ENCODE peak calls at places on chromosomes 5 and 9, in eight cellular contexts. One of them, this sample, is unnamed. For H3K27me3 and H3K4me1, the result is how much of the 10 kb centered on the place peaks cover.

GRCh38 chr5:116947691-116948528 is 373.3 kb upstream of the SEMA6A start:
- DNase-seq in ovary: peak
- DNase-seq in suprapubic skin: no peak
- DNase-seq in gastrocnemius medialis: no peak
- DNase-seq in heart right ventricle: peak
- DNase-seq in lung: peak
- DNase-seq in PC-3: peak
- DNase-seq in BE2C: peak
- DNase-seq in this sample: peak

GRCh38 chr5:143471041-143471509 is 67.6 kb upstream of the NR3C1 start:
- DNase-seq in ovary: no peak
- DNase-seq in suprapubic skin: no peak
- DNase-seq in gastrocnemius medialis: no peak
- DNase-seq in heart right ventricle: no peak
- DNase-seq in lung: no peak
- DNase-seq in PC-3: peak
- DNase-seq in BE2C: no peak
- DNase-seq in this sample: no peak

GRCh38 chr5:80976985-80977384 is 16.8 kb downstream of the RASGRF2 start:
- DNase-seq in ovary: no peak
- DNase-seq in suprapubic skin: no peak
- DNase-seq in gastrocnemius medialis: no peak
- DNase-seq in heart right ventricle: no peak
- DNase-seq in lung: no peak
- DNase-seq in PC-3: peak
- DNase-seq in BE2C: no peak
- DNase-seq in this sample: no peak

GRCh38 chr9:1261879-1262278 is 211.7 kb downstream of the DMRT2 start:
- DNase-seq in ovary: no peak
- DNase-seq in suprapubic skin: no peak
- DNase-seq in gastrocnemius medialis: no peak
- DNase-seq in heart right ventricle: no peak
- DNase-seq in lung: no peak
- DNase-seq in PC-3: no peak
- DNase-seq in BE2C: no peak
- DNase-seq in this sample: no peak

GRCh38 chr9:12719431-12719830 is 26.2 kb downstream of the TYRP1 start:
- DNase-seq in ovary: no peak
- DNase-seq in suprapubic skin: no peak
- DNase-seq in gastrocnemius medialis: no peak
- DNase-seq in heart right ventricle: no peak
- DNase-seq in lung: no peak
- DNase-seq in PC-3: peak
- DNase-seq in BE2C: no peak
- DNase-seq in this sample: no peak

GRCh38 chr5:176596689-176597416 is 13.1 kb downstream of the GPRIN1 start:
- DNase-seq in ovary: peak
- DNase-seq in suprapubic skin: no peak
- DNase-seq in gastrocnemius medialis: no peak
- DNase-seq in heart right ventricle: peak
- DNase-seq in lung: no peak
- DNase-seq in PC-3: no peak
- DNase-seq in BE2C: no peak
- DNase-seq in this sample: peak

GRCh38 chr5:96565843-96566242 is 96.3 kb upstream of the CAST start:
- DNase-seq in ovary: no peak
- DNase-seq in suprapubic skin: no peak
- DNase-seq in gastrocnemius medialis: no peak
- DNase-seq in heart right ventricle: no peak
- DNase-seq in lung: no peak
- DNase-seq in PC-3: peak
- DNase-seq in BE2C: no peak
- DNase-seq in this sample: no peak

GRCh38 chr9:33956544-33956943 is 92.1 kb downstream of the UBAP2 start:
- DNase-seq in ovary: no peak
- DNase-seq in suprapubic skin: no peak
- DNase-seq in gastrocnemius medialis: no peak
- DNase-seq in heart right ventricle: no peak
- DNase-seq in lung: no peak
- DNase-seq in PC-3: no peak
- DNase-seq in BE2C: no peak
- DNase-seq in this sample: no peak

GRCh38 chr9:20593131-20593530 is 29.2 kb downstream of the MLLT3 start:
- DNase-seq in ovary: no peak
- DNase-seq in suprapubic skin: no peak
- DNase-seq in gastrocnemius medialis: no peak
- DNase-seq in heart right ventricle: no peak
- DNase-seq in lung: no peak
- DNase-seq in PC-3: no peak
- DNase-seq in BE2C: no peak
- DNase-seq in this sample: no peak

GRCh38 chr5:57902035-57902434 is 419.4 kb upstream of the ACTBL2 start:
- DNase-seq in ovary: no peak
- DNase-seq in suprapubic skin: no peak
- DNase-seq in gastrocnemius medialis: no peak
- DNase-seq in heart right ventricle: no peak
- DNase-seq in lung: no peak
- DNase-seq in PC-3: peak
- DNase-seq in BE2C: no peak
- DNase-seq in this sample: no peak

GRCh38 chr5:140349244-140349643 is 2.8 kb upstream of the HBEGF start:
- DNase-seq in ovary: no peak
- DNase-seq in suprapubic skin: no peak
- DNase-seq in gastrocnemius medialis: no peak
- DNase-seq in heart right ventricle: no peak
- DNase-seq in lung: no peak
- DNase-seq in PC-3: peak
- DNase-seq in BE2C: no peak
- DNase-seq in this sample: no peak

GRCh38 chr9:14902561-14902960 is 7.7 kb downstream of the FREM1 start:
- DNase-seq in ovary: no peak
- DNase-seq in suprapubic skin: no peak
- DNase-seq in gastrocnemius medialis: no peak
- DNase-seq in heart right ventricle: no peak
- DNase-seq in lung: no peak
- DNase-seq in PC-3: no peak
- DNase-seq in BE2C: no peak
- DNase-seq in this sample: no peak

GRCh38 chr9:32644698-32645097 is 9.2 kb upstream of the TAF1L start:
- DNase-seq in ovary: no peak
- DNase-seq in suprapubic skin: no peak
- DNase-seq in gastrocnemius medialis: no peak
- DNase-seq in heart right ventricle: no peak
- DNase-seq in lung: no peak
- DNase-seq in PC-3: peak
- DNase-seq in BE2C: no peak
- DNase-seq in this sample: no peak

GRCh38 chr5:154174091-154174490 is 16.4 kb upstream of the GALNT10 start:
- DNase-seq in ovary: no peak
- DNase-seq in suprapubic skin: no peak
- DNase-seq in gastrocnemius medialis: no peak
- DNase-seq in heart right ventricle: no peak
- DNase-seq in lung: no peak
- DNase-seq in PC-3: no peak
- DNase-seq in BE2C: no peak
- DNase-seq in this sample: no peak

GRCh38 chr9:134768332-134769083 is 112.1 kb upstream of the FCN2 start:
- DNase-seq in ovary: no peak
- DNase-seq in suprapubic skin: no peak
- DNase-seq in gastrocnemius medialis: no peak
- DNase-seq in heart right ventricle: peak
- DNase-seq in lung: no peak
- DNase-seq in PC-3: no peak
- DNase-seq in BE2C: no peak
- DNase-seq in this sample: no peak

GRCh38 chr5:167452186-167452585 is 839.3 kb upstream of the WWC1 start:
- DNase-seq in ovary: no peak
- DNase-seq in suprapubic skin: no peak
- DNase-seq in gastrocnemius medialis: no peak
- DNase-seq in heart right ventricle: no peak
- DNase-seq in lung: no peak
- DNase-seq in PC-3: no peak
- DNase-seq in BE2C: no peak
- DNase-seq in this sample: no peak

GRCh38 chr5:53554444-53554843 is 6.0 kb upstream of the NDUFS4 start:
- DNase-seq in ovary: no peak
- DNase-seq in suprapubic skin: no peak
- DNase-seq in gastrocnemius medialis: no peak
- DNase-seq in heart right ventricle: no peak
- DNase-seq in lung: no peak
- DNase-seq in PC-3: no peak
- DNase-seq in BE2C: no peak
- DNase-seq in this sample: no peak

GRCh38 chr5:74233571-74233970 is 407.0 kb downstream of the ENC1 start:
- DNase-seq in ovary: no peak
- DNase-seq in suprapubic skin: no peak
- DNase-seq in gastrocnemius medialis: no peak
- DNase-seq in heart right ventricle: no peak
- DNase-seq in lung: no peak
- DNase-seq in PC-3: peak
- DNase-seq in BE2C: no peak
- DNase-seq in this sample: no peak

GRCh38 chr9:113999256-114000062 is 78.6 kb downstream of the AMBP start:
- DNase-seq in ovary: no peak
- DNase-seq in suprapubic skin: peak
- DNase-seq in gastrocnemius medialis: no peak
- DNase-seq in heart right ventricle: no peak
- DNase-seq in lung: no peak
- DNase-seq in PC-3: no peak
- DNase-seq in BE2C: no peak
- DNase-seq in this sample: peak

GRCh38 chr5:114790403-114790792 is 379.3 kb downstream of the TRIM36 start:
- DNase-seq in ovary: no peak
- DNase-seq in suprapubic skin: no peak
- DNase-seq in gastrocnemius medialis: no peak
- DNase-seq in heart right ventricle: no peak
- DNase-seq in lung: no peak
- DNase-seq in PC-3: no peak
- DNase-seq in BE2C: no peak
- DNase-seq in this sample: no peak

GRCh38 chr5:114789773-114790402 is 379.8 kb downstream of the TRIM36 start:
- DNase-seq in ovary: no peak
- DNase-seq in suprapubic skin: no peak
- DNase-seq in gastrocnemius medialis: no peak
- DNase-seq in heart right ventricle: no peak
- DNase-seq in lung: no peak
- DNase-seq in PC-3: peak
- DNase-seq in BE2C: no peak
- DNase-seq in this sample: no peak
- TF ChIP-seq CTCF in ovary: no peak
- TF ChIP-seq CTCF in suprapubic skin: peak
- TF ChIP-seq CTCF in gastrocnemius medialis: peak
- TF ChIP-seq CTCF in heart right ventricle: peak
- TF ChIP-seq CTCF in lung: no peak
- TF ChIP-seq CTCF in PC-3: peak
- TF ChIP-seq CTCF in BE2C: peak
- TF ChIP-seq CTCF in this sample: peak

DNA sequence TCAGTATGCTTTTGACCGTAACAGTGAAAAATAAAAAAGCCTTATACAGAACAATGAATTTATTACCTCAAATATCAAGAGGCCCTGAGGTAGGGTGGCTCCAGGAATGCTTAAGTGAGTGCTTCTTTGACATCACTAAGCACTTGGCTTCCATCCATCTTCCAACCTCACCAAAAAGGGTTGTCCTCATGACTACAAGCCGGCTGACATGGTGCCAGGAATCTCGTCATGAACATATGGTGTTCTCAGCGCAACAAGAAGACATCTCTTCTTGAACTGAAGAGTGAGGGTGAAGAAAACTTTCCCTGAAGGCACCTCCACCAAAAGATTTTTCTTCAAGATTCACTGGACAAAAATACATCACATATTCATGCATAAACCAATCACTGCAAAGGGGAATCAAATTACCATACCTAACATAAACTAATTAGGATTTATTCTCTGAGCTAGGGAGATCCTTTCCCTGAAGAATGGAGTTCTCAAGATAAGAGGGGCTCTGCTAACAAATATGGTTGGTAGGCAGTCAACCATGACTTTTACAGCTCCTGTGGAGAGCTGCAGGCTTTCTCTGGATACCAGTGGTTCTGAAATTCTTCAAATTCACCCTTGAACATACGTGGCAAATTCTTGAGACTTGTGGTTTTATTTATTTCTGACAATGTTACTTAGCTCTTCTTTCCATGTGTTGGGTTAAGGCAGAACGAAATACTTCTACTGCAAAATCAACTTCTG is 49.5 kb downstream of the AGXT2 start:
- DNase-seq in ovary: no peak
- DNase-seq in suprapubic skin: no peak
- DNase-seq in gastrocnemius medialis: no peak
- DNase-seq in heart right ventricle: no peak
- DNase-seq in lung: no peak
- DNase-seq in PC-3: peak
- DNase-seq in BE2C: no peak
- DNase-seq in this sample: no peak
- H3K27me3 ChIP-seq in ovary: under half
- H3K27me3 ChIP-seq in suprapubic skin: under half
- H3K27me3 ChIP-seq in gastrocnemius medialis: under half
- H3K27me3 ChIP-seq in heart right ventricle: under half
- H3K27me3 ChIP-seq in lung: under half
- H3K27me3 ChIP-seq in PC-3: under half
- H3K27me3 ChIP-seq in BE2C: under half
- H3K27me3 ChIP-seq in this sample: under half

GRCh38 chr5:181258576-181258975 is 2.4 kb downstream of the TRIM52 start:
- DNase-seq in ovary: no peak
- DNase-seq in suprapubic skin: no peak
- DNase-seq in gastrocnemius medialis: no peak
- DNase-seq in heart right ventricle: no peak
- DNase-seq in lung: no peak
- DNase-seq in PC-3: no peak
- DNase-seq in BE2C: no peak
- DNase-seq in this sample: no peak
- H3K4me1 ChIP-seq in ovary: under half
- H3K4me1 ChIP-seq in suprapubic skin: half or more
- H3K4me1 ChIP-seq in gastrocnemius medialis: half or more
- H3K4me1 ChIP-seq in heart right ventricle: half or more
- H3K4me1 ChIP-seq in lung: under half
- H3K4me1 ChIP-seq in PC-3: under half
- H3K4me1 ChIP-seq in BE2C: under half
- H3K4me1 ChIP-seq in this sample: under half

GRCh38 chr9:85136978-85137377 is 467.4 kb downstream of the NTRK2 start:
- DNase-seq in ovary: no peak
- DNase-seq in suprapubic skin: no peak
- DNase-seq in gastrocnemius medialis: no peak
- DNase-seq in heart right ventricle: no peak
- DNase-seq in lung: no peak
- DNase-seq in PC-3: no peak
- DNase-seq in BE2C: no peak
- DNase-seq in this sample: no peak

GRCh38 chr9:85137606-85138150 is 468.1 kb downstream of the NTRK2 start:
- DNase-seq in ovary: no peak
- DNase-seq in suprapubic skin: no peak
- DNase-seq in gastrocnemius medialis: no peak
- DNase-seq in heart right ventricle: no peak
- DNase-seq in lung: no peak
- DNase-seq in PC-3: no peak
- DNase-seq in BE2C: no peak
- DNase-seq in this sample: no peak

GRCh38 chr9:85147046-85147640 is 477.6 kb downstream of the NTRK2 start:
- DNase-seq in ovary: no peak
- DNase-seq in suprapubic skin: no peak
- DNase-seq in gastrocnemius medialis: no peak
- DNase-seq in heart right ventricle: no peak
- DNase-seq in lung: no peak
- DNase-seq in PC-3: no peak
- DNase-seq in BE2C: no peak
- DNase-seq in this sample: no peak

GRCh38 chr9:85142461-85143401 is 473.2 kb downstream of the NTRK2 start:
- DNase-seq in ovary: no peak
- DNase-seq in suprapubic skin: peak
- DNase-seq in gastrocnemius medialis: peak
- DNase-seq in heart right ventricle: peak
- DNase-seq in lung: no peak
- DNase-seq in PC-3: peak
- DNase-seq in BE2C: no peak
- DNase-seq in this sample: peak
- TF ChIP-seq CTCF in ovary: no peak
- TF ChIP-seq CTCF in suprapubic skin: peak
- TF ChIP-seq CTCF in gastrocnemius medialis: no peak
- TF ChIP-seq CTCF in heart right ventricle: peak
- TF ChIP-seq CTCF in lung: no peak
- TF ChIP-seq CTCF in PC-3: peak
- TF ChIP-seq CTCF in BE2C: peak
- TF ChIP-seq CTCF in this sample: no peak